ENCODE peak calls at places on chromosomes 7 and 10, in nine cellular contexts. V, Q, E, I, S, D, W, F and C are unnamed samples.

GRCh38 chr10:119896061-119896655 is 3.6 kb downstream of the SEC23IP start:
- DNase-seq in F (no peak), E (no peak), W (no peak), I (no peak), D (no peak), S (no peak), V (peak), Q (peak), C (peak)

GRCh38 chr10:63825766-63826165 is 304.6 kb downstream of the REEP3 start:
- DNase-seq in E (no peak), D (no peak), F (no peak), V (no peak), W (no peak), I (no peak), S (no peak), Q (no peak), C (no peak)

GRCh38 chr7:100509213-100509612 is 25.5 kb downstream of the NYAP1 start:
- DNase-seq in W (no peak), F (no peak), D (no peak), S (peak), E (no peak), Q (peak), V (peak), I (no peak), C (peak)

GRCh38 chr7:20597339-20597738 is 18.1 kb upstream of the ABCB5 start:
- DNase-seq in S (peak), I (no peak), E (no peak), V (no peak), F (no peak), D (no peak), W (no peak), Q (peak), C (no peak)

GRCh38 chr7:28767356-28767755 is 190.8 kb downstream of the TRIL start:
- DNase-seq in F (no peak), D (no peak), S (no peak), V (no peak), Q (peak), I (no peak), E (no peak), W (no peak), C (no peak)

GRCh38 chr7:79702116-79702515 is 248.6 kb upstream of the MAGI2 start:
- DNase-seq in V (no peak), W (no peak), I (no peak), S (no peak), D (no peak), F (no peak), Q (peak), E (no peak), C (no peak)

GRCh38 chr7:16916733-16917132 is 35.0 kb upstream of the AGR3 start:
- DNase-seq in S (peak), I (no peak), D (no peak), Q (no peak), F (no peak), V (no peak), E (peak), W (no peak), C (no peak)

GRCh38 chr7:80726731-80727130 is 88.3 kb downstream of the CD36 start:
- DNase-seq in D (no peak), V (no peak), I (no peak), W (no peak), Q (no peak), E (no peak), F (peak), S (peak), C (no peak)

GRCh38 chr7:68748934-68749695 is 849.2 kb upstream of the AUTS2 start:
- DNase-seq in F (peak), E (no peak), I (no peak), S (peak), Q (no peak), W (no peak), D (no peak), V (no peak), C (no peak)

GRCh38 chr7:44761207-44762161 is 12.8 kb downstream of the ZMIZ2 start:
- DNase-seq in E (no peak), D (no peak), S (peak), I (no peak), Q (no peak), W (no peak), V (no peak), F (no peak), C (no peak)

GRCh38 chr10:71765176-71765906 is 8.0 kb downstream of the VSIR start:
- DNase-seq in Q (peak), I (no peak), V (no peak), W (no peak), D (no peak), S (no peak), E (no peak), F (no peak), C (peak)

GRCh38 chr10:73865459-73866442 is 8.6 kb downstream of the CAMK2G start:
- DNase-seq in W (no peak), E (peak), F (no peak), Q (no peak), D (no peak), V (no peak), I (no peak), S (no peak), C (no peak)

GRCh38 chr10:77898323-77899079 is 28.1 kb downstream of the DLG5 start:
- DNase-seq in F (peak), Q (peak), I (no peak), V (no peak), W (no peak), S (peak), D (no peak), E (no peak), C (no peak)

GRCh38 chr10:44830022-44830421 is 81.1 kb upstream of the TMEM72 start:
- DNase-seq in Q (peak), W (no peak), S (no peak), D (no peak), F (no peak), V (peak), I (peak), E (no peak), C (peak)

GRCh38 chr10:4812041-4812440 is 14.0 kb upstream of the AKR1E2 start:
- DNase-seq in D (no peak), F (no peak), Q (no peak), W (no peak), I (no peak), S (no peak), E (no peak), V (no peak), C (no peak)

GRCh38 chr7:1383398-1384112 is 75.7 kb downstream of the MICALL2 start:
- DNase-seq in W (no peak), Q (no peak), V (no peak), I (no peak), D (no peak), E (peak), S (no peak), F (no peak), C (no peak)

GRCh38 chr7:120436487-120437060 is 163.6 kb downstream of the KCND2 start:
- DNase-seq in V (no peak), E (no peak), D (no peak), F (no peak), S (peak), Q (no peak), I (no peak), W (no peak), C (no peak)

GRCh38 chr10:32004161-32004591 is 52.0 kb downstream of the KIF5B start:
- DNase-seq in D (no peak), Q (peak), E (no peak), F (peak), I (no peak), V (no peak), W (no peak), S (peak), C (no peak)

GRCh38 chr7:66419210-66419609 is 209.5 kb upstream of the KCTD7 start:
- DNase-seq in V (no peak), F (no peak), S (no peak), E (no peak), I (no peak), D (no peak), W (no peak), Q (no peak), C (no peak)

GRCh38 chr7:143381427-143382125 is 431 bp downstream of the ZYX start:
- DNase-seq in D (no peak), W (no peak), F (no peak), S (peak), Q (peak), I (peak), V (peak), E (peak), C (peak)

GRCh38 chr7:4683043-4683883 is 1.2 kb downstream of the FOXK1 start:
- DNase-seq in W (no peak), S (peak), E (no peak), D (peak), F (no peak), Q (no peak), I (no peak), V (no peak), C (no peak)

GRCh38 chr10:119919823-119920222 is 27.3 kb downstream of the SEC23IP start:
- DNase-seq in F (no peak), Q (no peak), V (no peak), W (no peak), E (no peak), S (no peak), D (no peak), I (no peak), C (no peak)

GRCh38 chr7:134315679-134316538 is 821 bp downstream of the SLC35B4 start:
- DNase-seq in V (no peak), D (peak), W (no peak), F (no peak), I (peak), Q (peak), S (peak), E (no peak), C (peak)

GRCh38 chr7:93115796-93116195 is 2.0 kb downstream of the SAMD9 start:
- DNase-seq in S (no peak), E (no peak), D (no peak), W (no peak), V (peak), F (no peak), I (peak), Q (peak), C (peak)

GRCh38 chr7:98872328-98872924 is 2.6 kb upstream of the TMEM130 start:
- DNase-seq in W (no peak), I (no peak), S (peak), Q (no peak), D (peak), E (no peak), V (no peak), F (peak), C (no peak)